ENCODE peak calls at places on chromosomes 5 and 9, in seven cellular contexts. One of them, this sample, is unnamed.

GRCh38 chr9:14627513-14627912 is 65.7 kb downstream of the ZDHHC21 start:
- DNase-seq in cardiac fibroblast: no peak
- DNase-seq in mesendoderm: no peak
- DNase-seq in ascending aorta: no peak
- DNase-seq in stimulated activated CD4-positive, alpha-beta T cell treated with anti-CD3 and anti-CD28 coated beads, Interleukin-12 subunit alpha, Interleukin-12 subunit beta, amount 100 ng/mL, for 48 hours: no peak
- DNase-seq in activated CD4-positive, alpha-beta T cell treated with anti-CD3 and anti-CD28 coated beads, Interleukin-2, amount 10 ng/mL, durations not matched to agents 7 days and 5 days: no peak
- DNase-seq in NCI-H1694: no peak
- DNase-seq in this sample: no peak

GRCh38 chr5:110865400-110866094 is 126.7 kb downstream of the SLC25A46 start:
- DNase-seq in activated CD4-positive, alpha-beta T cell treated with anti-CD3 and anti-CD28 coated beads, Interleukin-2, amount 10 ng/mL, durations not matched to agents 7 days and 5 days: no peak
- DNase-seq in stimulated activated CD4-positive, alpha-beta T cell treated with anti-CD3 and anti-CD28 coated beads, Interleukin-12 subunit alpha, Interleukin-12 subunit beta, amount 100 ng/mL, for 48 hours: no peak
- DNase-seq in mesendoderm: peak
- DNase-seq in NCI-H1694: peak
- DNase-seq in cardiac fibroblast: peak
- DNase-seq in ascending aorta: no peak
- DNase-seq in this sample: no peak

GRCh38 chr5:164504141-164504772 is 998.8 kb downstream of the MAT2B start:
- DNase-seq in NCI-H1694: peak
- DNase-seq in stimulated activated CD4-positive, alpha-beta T cell treated with anti-CD3 and anti-CD28 coated beads, Interleukin-12 subunit alpha, Interleukin-12 subunit beta, amount 100 ng/mL, for 48 hours: no peak
- DNase-seq in mesendoderm: peak
- DNase-seq in cardiac fibroblast: peak
- DNase-seq in activated CD4-positive, alpha-beta T cell treated with anti-CD3 and anti-CD28 coated beads, Interleukin-2, amount 10 ng/mL, durations not matched to agents 7 days and 5 days: peak
- DNase-seq in ascending aorta: no peak
- DNase-seq in this sample: no peak

GRCh38 chr5:109324941-109325340 is 84.8 kb downstream of the PJA2 start:
- DNase-seq in stimulated activated CD4-positive, alpha-beta T cell treated with anti-CD3 and anti-CD28 coated beads, Interleukin-12 subunit alpha, Interleukin-12 subunit beta, amount 100 ng/mL, for 48 hours: no peak
- DNase-seq in cardiac fibroblast: peak
- DNase-seq in mesendoderm: no peak
- DNase-seq in activated CD4-positive, alpha-beta T cell treated with anti-CD3 and anti-CD28 coated beads, Interleukin-2, amount 10 ng/mL, durations not matched to agents 7 days and 5 days: no peak
- DNase-seq in NCI-H1694: no peak
- DNase-seq in ascending aorta: no peak
- DNase-seq in this sample: no peak

GRCh38 chr9:129413537-129414376 is 207.1 kb downstream of the C9orf50 start:
- DNase-seq in mesendoderm: peak
- DNase-seq in NCI-H1694: peak
- DNase-seq in ascending aorta: peak
- DNase-seq in cardiac fibroblast: peak
- DNase-seq in activated CD4-positive, alpha-beta T cell treated with anti-CD3 and anti-CD28 coated beads, Interleukin-2, amount 10 ng/mL, durations not matched to agents 7 days and 5 days: peak
- DNase-seq in stimulated activated CD4-positive, alpha-beta T cell treated with anti-CD3 and anti-CD28 coated beads, Interleukin-12 subunit alpha, Interleukin-12 subunit beta, amount 100 ng/mL, for 48 hours: peak
- DNase-seq in this sample: peak

GRCh38 chr5:52498607-52499006 is 289.1 kb upstream of the ITGA1 start:
- DNase-seq in activated CD4-positive, alpha-beta T cell treated with anti-CD3 and anti-CD28 coated beads, Interleukin-2, amount 10 ng/mL, durations not matched to agents 7 days and 5 days: no peak
- DNase-seq in mesendoderm: no peak
- DNase-seq in cardiac fibroblast: no peak
- DNase-seq in stimulated activated CD4-positive, alpha-beta T cell treated with anti-CD3 and anti-CD28 coated beads, Interleukin-12 subunit alpha, Interleukin-12 subunit beta, amount 100 ng/mL, for 48 hours: no peak
- DNase-seq in NCI-H1694: no peak
- DNase-seq in ascending aorta: no peak
- DNase-seq in this sample: no peak

GRCh38 chr5:176162206-176162605 is 76.0 kb upstream of the SIMC1 start:
- DNase-seq in mesendoderm: no peak
- DNase-seq in NCI-H1694: peak
- DNase-seq in cardiac fibroblast: no peak
- DNase-seq in stimulated activated CD4-positive, alpha-beta T cell treated with anti-CD3 and anti-CD28 coated beads, Interleukin-12 subunit alpha, Interleukin-12 subunit beta, amount 100 ng/mL, for 48 hours: no peak
- DNase-seq in activated CD4-positive, alpha-beta T cell treated with anti-CD3 and anti-CD28 coated beads, Interleukin-2, amount 10 ng/mL, durations not matched to agents 7 days and 5 days: no peak
- DNase-seq in ascending aorta: no peak
- DNase-seq in this sample: no peak

GRCh38 chr9:124256517-124257069 is 1.2 kb upstream of the NEK6 start:
- DNase-seq in NCI-H1694: peak
- DNase-seq in stimulated activated CD4-positive, alpha-beta T cell treated with anti-CD3 and anti-CD28 coated beads, Interleukin-12 subunit alpha, Interleukin-12 subunit beta, amount 100 ng/mL, for 48 hours: no peak
- DNase-seq in activated CD4-positive, alpha-beta T cell treated with anti-CD3 and anti-CD28 coated beads, Interleukin-2, amount 10 ng/mL, durations not matched to agents 7 days and 5 days: no peak
- DNase-seq in ascending aorta: no peak
- DNase-seq in cardiac fibroblast: peak
- DNase-seq in mesendoderm: no peak
- DNase-seq in this sample: no peak

GRCh38 chr5:177537389-177538361 is 16.7 kb downstream of the FAM193B start:
- DNase-seq in cardiac fibroblast: peak
- DNase-seq in activated CD4-positive, alpha-beta T cell treated with anti-CD3 and anti-CD28 coated beads, Interleukin-2, amount 10 ng/mL, durations not matched to agents 7 days and 5 days: no peak
- DNase-seq in ascending aorta: peak
- DNase-seq in mesendoderm: peak
- DNase-seq in NCI-H1694: no peak
- DNase-seq in stimulated activated CD4-positive, alpha-beta T cell treated with anti-CD3 and anti-CD28 coated beads, Interleukin-12 subunit alpha, Interleukin-12 subunit beta, amount 100 ng/mL, for 48 hours: no peak
- DNase-seq in this sample: no peak

GRCh38 chr5:68565427-68565826 is 349.9 kb downstream of the PIK3R1 start:
- DNase-seq in cardiac fibroblast: peak
- DNase-seq in ascending aorta: no peak
- DNase-seq in mesendoderm: no peak
- DNase-seq in stimulated activated CD4-positive, alpha-beta T cell treated with anti-CD3 and anti-CD28 coated beads, Interleukin-12 subunit alpha, Interleukin-12 subunit beta, amount 100 ng/mL, for 48 hours: no peak
- DNase-seq in activated CD4-positive, alpha-beta T cell treated with anti-CD3 and anti-CD28 coated beads, Interleukin-2, amount 10 ng/mL, durations not matched to agents 7 days and 5 days: no peak
- DNase-seq in NCI-H1694: no peak
- DNase-seq in this sample: no peak

GRCh38 chr5:56152437-56152836 is 80.7 kb downstream of the ANKRD55 start:
- DNase-seq in mesendoderm: no peak
- DNase-seq in stimulated activated CD4-positive, alpha-beta T cell treated with anti-CD3 and anti-CD28 coated beads, Interleukin-12 subunit alpha, Interleukin-12 subunit beta, amount 100 ng/mL, for 48 hours: no peak
- DNase-seq in NCI-H1694: no peak
- DNase-seq in cardiac fibroblast: no peak
- DNase-seq in activated CD4-positive, alpha-beta T cell treated with anti-CD3 and anti-CD28 coated beads, Interleukin-2, amount 10 ng/mL, durations not matched to agents 7 days and 5 days: peak
- DNase-seq in ascending aorta: no peak
- DNase-seq in this sample: no peak

GRCh38 chr9:2481216-2481615 is 140.4 kb upstream of the VLDLR start:
- DNase-seq in activated CD4-positive, alpha-beta T cell treated with anti-CD3 and anti-CD28 coated beads, Interleukin-2, amount 10 ng/mL, durations not matched to agents 7 days and 5 days: no peak
- DNase-seq in ascending aorta: no peak
- DNase-seq in cardiac fibroblast: no peak
- DNase-seq in stimulated activated CD4-positive, alpha-beta T cell treated with anti-CD3 and anti-CD28 coated beads, Interleukin-12 subunit alpha, Interleukin-12 subunit beta, amount 100 ng/mL, for 48 hours: no peak
- DNase-seq in NCI-H1694: no peak
- DNase-seq in mesendoderm: no peak
- DNase-seq in this sample: no peak

GRCh38 chr9:37999501-38000189 is 69.4 kb downstream of the SHB start:
- DNase-seq in mesendoderm: no peak
- DNase-seq in NCI-H1694: no peak
- DNase-seq in cardiac fibroblast: peak
- DNase-seq in ascending aorta: no peak
- DNase-seq in stimulated activated CD4-positive, alpha-beta T cell treated with anti-CD3 and anti-CD28 coated beads, Interleukin-12 subunit alpha, Interleukin-12 subunit beta, amount 100 ng/mL, for 48 hours: no peak
- DNase-seq in activated CD4-positive, alpha-beta T cell treated with anti-CD3 and anti-CD28 coated beads, Interleukin-2, amount 10 ng/mL, durations not matched to agents 7 days and 5 days: no peak
- DNase-seq in this sample: no peak

GRCh38 chr5:11985993-11986392 is 81.7 kb upstream of the CTNND2 start:
- DNase-seq in activated CD4-positive, alpha-beta T cell treated with anti-CD3 and anti-CD28 coated beads, Interleukin-2, amount 10 ng/mL, durations not matched to agents 7 days and 5 days: no peak
- DNase-seq in NCI-H1694: no peak
- DNase-seq in stimulated activated CD4-positive, alpha-beta T cell treated with anti-CD3 and anti-CD28 coated beads, Interleukin-12 subunit alpha, Interleukin-12 subunit beta, amount 100 ng/mL, for 48 hours: no peak
- DNase-seq in mesendoderm: no peak
- DNase-seq in cardiac fibroblast: no peak
- DNase-seq in ascending aorta: no peak
- DNase-seq in this sample: no peak

GRCh38 chr9:133990366-133991210 is 1.5 kb downstream of the VAV2 start:
- DNase-seq in ascending aorta: peak
- DNase-seq in activated CD4-positive, alpha-beta T cell treated with anti-CD3 and anti-CD28 coated beads, Interleukin-2, amount 10 ng/mL, durations not matched to agents 7 days and 5 days: no peak
- DNase-seq in stimulated activated CD4-positive, alpha-beta T cell treated with anti-CD3 and anti-CD28 coated beads, Interleukin-12 subunit alpha, Interleukin-12 subunit beta, amount 100 ng/mL, for 48 hours: no peak
- DNase-seq in mesendoderm: peak
- DNase-seq in NCI-H1694: no peak
- DNase-seq in cardiac fibroblast: peak
- DNase-seq in this sample: no peak

GRCh38 chr5:88860501-88860900 is 22.5 kb downstream of the MEF2C start:
- DNase-seq in activated CD4-positive, alpha-beta T cell treated with anti-CD3 and anti-CD28 coated beads, Interleukin-2, amount 10 ng/mL, durations not matched to agents 7 days and 5 days: no peak
- DNase-seq in stimulated activated CD4-positive, alpha-beta T cell treated with anti-CD3 and anti-CD28 coated beads, Interleukin-12 subunit alpha, Interleukin-12 subunit beta, amount 100 ng/mL, for 48 hours: no peak
- DNase-seq in cardiac fibroblast: peak
- DNase-seq in NCI-H1694: no peak
- DNase-seq in mesendoderm: no peak
- DNase-seq in ascending aorta: no peak
- DNase-seq in this sample: no peak

GRCh38 chr5:119750887-119751733 is 121.8 kb downstream of the FAM170A start:
- DNase-seq in mesendoderm: no peak
- DNase-seq in ascending aorta: no peak
- DNase-seq in cardiac fibroblast: no peak
- DNase-seq in NCI-H1694: no peak
- DNase-seq in stimulated activated CD4-positive, alpha-beta T cell treated with anti-CD3 and anti-CD28 coated beads, Interleukin-12 subunit alpha, Interleukin-12 subunit beta, amount 100 ng/mL, for 48 hours: no peak
- DNase-seq in activated CD4-positive, alpha-beta T cell treated with anti-CD3 and anti-CD28 coated beads, Interleukin-2, amount 10 ng/mL, durations not matched to agents 7 days and 5 days: no peak
- DNase-seq in this sample: no peak

GRCh38 chr5:175658299-175659145 is 651 bp downstream of the HRH2 start:
- DNase-seq in activated CD4-positive, alpha-beta T cell treated with anti-CD3 and anti-CD28 coated beads, Interleukin-2, amount 10 ng/mL, durations not matched to agents 7 days and 5 days: peak
- DNase-seq in cardiac fibroblast: no peak
- DNase-seq in NCI-H1694: no peak
- DNase-seq in stimulated activated CD4-positive, alpha-beta T cell treated with anti-CD3 and anti-CD28 coated beads, Interleukin-12 subunit alpha, Interleukin-12 subunit beta, amount 100 ng/mL, for 48 hours: no peak
- DNase-seq in mesendoderm: peak
- DNase-seq in ascending aorta: no peak
- DNase-seq in this sample: no peak

GRCh38 chr9:94938384-94938783 is 211.9 kb downstream of the AOPEP start:
- DNase-seq in ascending aorta: no peak
- DNase-seq in NCI-H1694: no peak
- DNase-seq in stimulated activated CD4-positive, alpha-beta T cell treated with anti-CD3 and anti-CD28 coated beads, Interleukin-12 subunit alpha, Interleukin-12 subunit beta, amount 100 ng/mL, for 48 hours: no peak
- DNase-seq in cardiac fibroblast: no peak
- DNase-seq in mesendoderm: no peak
- DNase-seq in activated CD4-positive, alpha-beta T cell treated with anti-CD3 and anti-CD28 coated beads, Interleukin-2, amount 10 ng/mL, durations not matched to agents 7 days and 5 days: no peak
- DNase-seq in this sample: no peak

GRCh38 chr5:89374144-89374784 is 491.3 kb upstream of the MEF2C start:
- DNase-seq in activated CD4-positive, alpha-beta T cell treated with anti-CD3 and anti-CD28 coated beads, Interleukin-2, amount 10 ng/mL, durations not matched to agents 7 days and 5 days: no peak
- DNase-seq in ascending aorta: no peak
- DNase-seq in stimulated activated CD4-positive, alpha-beta T cell treated with anti-CD3 and anti-CD28 coated beads, Interleukin-12 subunit alpha, Interleukin-12 subunit beta, amount 100 ng/mL, for 48 hours: no peak
- DNase-seq in NCI-H1694: no peak
- DNase-seq in cardiac fibroblast: peak
- DNase-seq in mesendoderm: no peak
- DNase-seq in this sample: no peak

GRCh38 chr9:89449261-89449671 is 48.6 kb downstream of the SEMA4D start:
- DNase-seq in ascending aorta: no peak
- DNase-seq in NCI-H1694: no peak
- DNase-seq in cardiac fibroblast: no peak
- DNase-seq in stimulated activated CD4-positive, alpha-beta T cell treated with anti-CD3 and anti-CD28 coated beads, Interleukin-12 subunit alpha, Interleukin-12 subunit beta, amount 100 ng/mL, for 48 hours: no peak
- DNase-seq in mesendoderm: no peak
- DNase-seq in activated CD4-positive, alpha-beta T cell treated with anti-CD3 and anti-CD28 coated beads, Interleukin-2, amount 10 ng/mL, durations not matched to agents 7 days and 5 days: peak
- DNase-seq in this sample: no peak

GRCh38 chr5:40615586-40616193 is 64.0 kb upstream of the PTGER4 start:
- DNase-seq in cardiac fibroblast: peak
- DNase-seq in activated CD4-positive, alpha-beta T cell treated with anti-CD3 and anti-CD28 coated beads, Interleukin-2, amount 10 ng/mL, durations not matched to agents 7 days and 5 days: no peak
- DNase-seq in NCI-H1694: no peak
- DNase-seq in ascending aorta: no peak
- DNase-seq in stimulated activated CD4-positive, alpha-beta T cell treated with anti-CD3 and anti-CD28 coated beads, Interleukin-12 subunit alpha, Interleukin-12 subunit beta, amount 100 ng/mL, for 48 hours: no peak
- DNase-seq in mesendoderm: no peak
- DNase-seq in this sample: no peak

GRCh38 chr5:131068893-131069643 is 96.0 kb downstream of the HINT1 start:
- DNase-seq in activated CD4-positive, alpha-beta T cell treated with anti-CD3 and anti-CD28 coated beads, Interleukin-2, amount 10 ng/mL, durations not matched to agents 7 days and 5 days: peak
- DNase-seq in ascending aorta: no peak
- DNase-seq in mesendoderm: no peak
- DNase-seq in stimulated activated CD4-positive, alpha-beta T cell treated with anti-CD3 and anti-CD28 coated beads, Interleukin-12 subunit alpha, Interleukin-12 subunit beta, amount 100 ng/mL, for 48 hours: peak
- DNase-seq in cardiac fibroblast: no peak
- DNase-seq in NCI-H1694: no peak
- DNase-seq in this sample: peak

GRCh38 chr9:134837529-134837928 is 43.1 kb upstream of the FCN2 start:
- DNase-seq in stimulated activated CD4-positive, alpha-beta T cell treated with anti-CD3 and anti-CD28 coated beads, Interleukin-12 subunit alpha, Interleukin-12 subunit beta, amount 100 ng/mL, for 48 hours: no peak
- DNase-seq in NCI-H1694: no peak
- DNase-seq in activated CD4-positive, alpha-beta T cell treated with anti-CD3 and anti-CD28 coated beads, Interleukin-2, amount 10 ng/mL, durations not matched to agents 7 days and 5 days: no peak
- DNase-seq in ascending aorta: no peak
- DNase-seq in mesendoderm: no peak
- DNase-seq in cardiac fibroblast: no peak
- DNase-seq in this sample: no peak

GRCh38 chr9:82535432-82535998 is 527.4 kb downstream of the RASEF start:
- DNase-seq in ascending aorta: no peak
- DNase-seq in cardiac fibroblast: no peak
- DNase-seq in stimulated activated CD4-positive, alpha-beta T cell treated with anti-CD3 and anti-CD28 coated beads, Interleukin-12 subunit alpha, Interleukin-12 subunit beta, amount 100 ng/mL, for 48 hours: no peak
- DNase-seq in mesendoderm: no peak
- DNase-seq in activated CD4-positive, alpha-beta T cell treated with anti-CD3 and anti-CD28 coated beads, Interleukin-2, amount 10 ng/mL, durations not matched to agents 7 days and 5 days: no peak
- DNase-seq in NCI-H1694: no peak
- DNase-seq in this sample: no peak

GRCh38 chr5:150368526-150368925 is 11.0 kb downstream of the TCOF1 start:
- DNase-seq in activated CD4-positive, alpha-beta T cell treated with anti-CD3 and anti-CD28 coated beads, Interleukin-2, amount 10 ng/mL, durations not matched to agents 7 days and 5 days: no peak
- DNase-seq in stimulated activated CD4-positive, alpha-beta T cell treated with anti-CD3 and anti-CD28 coated beads, Interleukin-12 subunit alpha, Interleukin-12 subunit beta, amount 100 ng/mL, for 48 hours: no peak
- DNase-seq in cardiac fibroblast: no peak
- DNase-seq in NCI-H1694: no peak
- DNase-seq in ascending aorta: no peak
- DNase-seq in mesendoderm: no peak
- DNase-seq in this sample: no peak

GRCh38 chr5:67038817-67039603 is 157.6 kb downstream of the CD180 start:
- DNase-seq in cardiac fibroblast: peak
- DNase-seq in activated CD4-positive, alpha-beta T cell treated with anti-CD3 and anti-CD28 coated beads, Interleukin-2, amount 10 ng/mL, durations not matched to agents 7 days and 5 days: no peak
- DNase-seq in mesendoderm: peak
- DNase-seq in ascending aorta: no peak
- DNase-seq in NCI-H1694: no peak
- DNase-seq in stimulated activated CD4-positive, alpha-beta T cell treated with anti-CD3 and anti-CD28 coated beads, Interleukin-12 subunit alpha, Interleukin-12 subunit beta, amount 100 ng/mL, for 48 hours: no peak
- DNase-seq in this sample: no peak

GRCh38 chr5:57316798-57317327 is 143.0 kb downstream of the GPBP1 start:
- DNase-seq in NCI-H1694: no peak
- DNase-seq in activated CD4-positive, alpha-beta T cell treated with anti-CD3 and anti-CD28 coated beads, Interleukin-2, amount 10 ng/mL, durations not matched to agents 7 days and 5 days: no peak
- DNase-seq in stimulated activated CD4-positive, alpha-beta T cell treated with anti-CD3 and anti-CD28 coated beads, Interleukin-12 subunit alpha, Interleukin-12 subunit beta, amount 100 ng/mL, for 48 hours: no peak
- DNase-seq in cardiac fibroblast: peak
- DNase-seq in ascending aorta: no peak
- DNase-seq in mesendoderm: peak
- DNase-seq in this sample: no peak

GRCh38 chr9:136695435-136695895 is 8.2 kb upstream of the AGPAT2 start:
- DNase-seq in ascending aorta: no peak
- DNase-seq in activated CD4-positive, alpha-beta T cell treated with anti-CD3 and anti-CD28 coated beads, Interleukin-2, amount 10 ng/mL, durations not matched to agents 7 days and 5 days: no peak
- DNase-seq in mesendoderm: no peak
- DNase-seq in NCI-H1694: no peak
- DNase-seq in stimulated activated CD4-positive, alpha-beta T cell treated with anti-CD3 and anti-CD28 coated beads, Interleukin-12 subunit alpha, Interleukin-12 subunit beta, amount 100 ng/mL, for 48 hours: no peak
- DNase-seq in cardiac fibroblast: no peak
- DNase-seq in this sample: no peak

GRCh38 chr9:35679091-35679490 is 5.4 kb downstream of the CA9 start:
- DNase-seq in mesendoderm: no peak
- DNase-seq in ascending aorta: no peak
- DNase-seq in activated CD4-positive, alpha-beta T cell treated with anti-CD3 and anti-CD28 coated beads, Interleukin-2, amount 10 ng/mL, durations not matched to agents 7 days and 5 days: no peak
- DNase-seq in stimulated activated CD4-positive, alpha-beta T cell treated with anti-CD3 and anti-CD28 coated beads, Interleukin-12 subunit alpha, Interleukin-12 subunit beta, amount 100 ng/mL, for 48 hours: no peak
- DNase-seq in cardiac fibroblast: no peak
- DNase-seq in NCI-H1694: no peak
- DNase-seq in this sample: no peak

This sample was measured in stimulated activated effector memory CD8-positive, alpha-beta T cell treated with anti-CD3 and anti-CD28 coated beads, Interleukin-12 subunit alpha, Interleukin-12 subunit beta, amount 100 ng/mL, for 72 hours.